ENCODE peak calls at places on chromosomes 3 and 15, in four cellular contexts. Z is dorsolateral prefrontal cortex, M is endothelial cell, S is HCT116. E is an unnamed sample.

GRCh38 chr15:67148196-67148701 is 82.8 kb downstream of the SMAD3 start:
- DNase-seq in Z (no peak), M (no peak), S (no peak), E (no peak)

GRCh38 chr3:130516645-130517512 is at the start of gene COL6A6:
- DNase-seq in Z (no peak), M (peak), S (no peak), E (no peak)

GRCh38 chr15:76839173-76839572 is 66.0 kb downstream of the SCAPER start:
- DNase-seq in Z (no peak), M (no peak), S (no peak), E (no peak)

GRCh38 chr3:183434992-183435391 is 6.6 kb upstream of the MCF2L2 start:
- DNase-seq in Z (no peak), M (no peak), S (no peak), E (no peak)

GRCh38 chr3:119433613-119434325 is 29.6 kb downstream of the TMEM39A start:
- DNase-seq in Z (no peak), M (no peak), S (no peak), E (no peak)

GRCh38 chr3:159669753-159670152 is 318.9 kb upstream of the IL12A start:
- DNase-seq in Z (no peak), M (no peak), S (no peak), E (no peak)

GRCh38 chr3:31532587-31533168 is at the start of gene STT3B:
- DNase-seq in Z (peak), M (no peak), S (peak), E (no peak)

GRCh38 chr3:174614046-174614445 is 245.1 kb upstream of the NAALADL2 start:
- DNase-seq in Z (no peak), M (no peak), S (no peak), E (no peak)

GRCh38 chr3:113231827-113232253 is 20.5 kb downstream of the BOC start:
- DNase-seq in Z (no peak), M (no peak), S (peak), E (no peak)

GRCh38 chr3:141241248-141242034 is 9.8 kb downstream of the PXYLP1 start:
- DNase-seq in Z (no peak), M (no peak), S (no peak), E (no peak)

GRCh38 chr3:192928720-192929119 is 11.1 kb upstream of the MB21D2 start:
- DNase-seq in Z (no peak), M (no peak), S (no peak), E (no peak)

GRCh38 chr15:90465930-90466567 is 63.7 kb upstream of the CRTC3 start:
- DNase-seq in Z (no peak), M (no peak), S (no peak), E (no peak)

GRCh38 chr15:91316123-91316522 is 216.1 kb downstream of the SV2B start:
- DNase-seq in Z (no peak), M (no peak), S (no peak), E (no peak)

GRCh38 chr3:185215873-185216586 is 37.8 kb downstream of the EHHADH start:
- DNase-seq in Z (no peak), M (no peak), S (no peak), E (no peak)

GRCh38 chr3:169811606-169812123 is 1.0 kb upstream of the LRRIQ4 start:
- DNase-seq in Z (no peak), M (no peak), S (no peak), E (no peak)

GRCh38 chr15:95448531-95449210 is 881.8 kb upstream of the NR2F2 start:
- DNase-seq in Z (no peak), M (no peak), S (no peak), E (no peak)

DNA sequence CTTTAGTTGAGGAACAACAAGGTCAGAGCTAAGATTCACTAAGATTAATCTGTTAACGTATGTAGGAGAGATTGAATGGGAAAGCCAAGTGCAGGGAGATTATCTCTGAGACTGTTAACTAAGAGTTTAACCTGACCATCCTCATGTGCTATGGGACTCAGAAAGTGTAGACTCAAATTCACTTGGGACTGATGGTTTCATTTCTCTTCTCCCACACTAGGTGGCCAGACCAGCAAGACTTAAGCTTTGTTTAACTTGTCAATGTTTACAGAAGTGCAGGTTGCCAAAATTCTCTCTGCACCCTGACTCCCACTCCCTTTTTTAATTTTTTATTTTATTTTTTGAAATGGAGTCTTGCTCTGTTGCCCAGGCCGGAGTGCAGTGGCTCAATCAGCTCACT is 6.3 kb upstream of the HEXA start:
- DNase-seq in Z (no peak), M (no peak), S (no peak), E (no peak)
- TF ChIP-seq CTCF in Z (no peak), M (peak), S (peak), E (no peak)

DNA sequence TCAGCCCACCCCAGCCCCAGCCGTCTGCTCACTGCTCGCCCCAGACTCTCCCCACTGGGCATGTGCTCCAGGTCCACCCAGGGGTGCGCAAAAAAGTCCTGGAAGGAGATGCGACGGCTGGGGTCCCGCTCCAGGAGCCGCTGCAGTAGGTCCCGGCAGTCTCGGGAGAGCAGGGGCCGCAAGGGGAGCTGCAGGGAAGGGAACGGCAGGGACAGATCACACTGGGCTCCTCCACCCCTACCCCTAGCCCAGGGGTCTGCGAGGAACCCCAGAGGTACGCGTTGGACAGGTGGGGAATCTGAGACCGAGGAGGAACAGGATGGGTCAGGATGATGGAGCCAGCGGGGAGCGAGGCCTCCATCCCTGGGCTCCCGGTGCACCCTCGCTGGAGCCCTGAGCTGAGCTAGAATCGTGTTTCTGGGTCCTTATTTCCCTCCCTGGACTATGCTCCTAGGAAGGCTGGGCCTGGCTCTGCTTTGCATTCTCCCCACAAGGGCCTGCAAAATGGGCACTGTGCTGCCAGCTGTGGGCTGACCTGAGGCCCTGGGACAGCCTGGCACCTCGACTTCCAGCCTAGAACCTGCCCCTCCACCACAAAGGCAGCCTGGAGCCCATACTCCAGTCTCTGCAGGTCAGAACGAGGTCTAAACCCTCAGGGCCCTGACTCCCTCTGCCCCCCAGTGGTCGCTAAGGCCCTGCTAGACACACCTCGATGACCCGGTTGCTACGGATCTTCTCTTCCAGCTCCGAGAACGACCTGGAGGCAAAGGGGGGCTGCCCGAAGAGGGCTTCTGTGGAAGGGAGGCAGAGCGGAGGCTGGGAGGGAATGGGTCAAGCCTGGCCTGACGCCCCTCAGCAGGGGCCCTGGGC is 3.2 kb downstream of the ULK3 start:
- DNase-seq in Z (no peak), M (no peak), S (no peak), E (no peak)
- TF ChIP-seq CTCF in Z (no peak), M (no peak), S (peak), E (no peak)

GRCh38 chr3:36957072-36957471 is 12.2 kb upstream of the TRANK1 start:
- DNase-seq in Z (no peak), M (no peak), S (no peak), E (no peak)
- TF ChIP-seq CTCF in Z (no peak), M (peak), S (peak), E (no peak)

GRCh38 chr3:123292321-123293310 is 90.9 kb downstream of the SEC22A start:
- DNase-seq in Z (peak), M (no peak), S (no peak), E (no peak)

GRCh38 chr3:123290107-123290930 is 88.6 kb downstream of the SEC22A start:
- DNase-seq in Z (peak), M (no peak), S (no peak), E (no peak)

GRCh38 chr3:123289336-123290106 is 87.8 kb downstream of the SEC22A start:
- DNase-seq in Z (peak), M (no peak), S (no peak), E (no peak)

GRCh38 chr3:123290962-123291361 is 89.2 kb downstream of the SEC22A start:
- DNase-seq in Z (peak), M (no peak), S (no peak), E (no peak)

DNA sequence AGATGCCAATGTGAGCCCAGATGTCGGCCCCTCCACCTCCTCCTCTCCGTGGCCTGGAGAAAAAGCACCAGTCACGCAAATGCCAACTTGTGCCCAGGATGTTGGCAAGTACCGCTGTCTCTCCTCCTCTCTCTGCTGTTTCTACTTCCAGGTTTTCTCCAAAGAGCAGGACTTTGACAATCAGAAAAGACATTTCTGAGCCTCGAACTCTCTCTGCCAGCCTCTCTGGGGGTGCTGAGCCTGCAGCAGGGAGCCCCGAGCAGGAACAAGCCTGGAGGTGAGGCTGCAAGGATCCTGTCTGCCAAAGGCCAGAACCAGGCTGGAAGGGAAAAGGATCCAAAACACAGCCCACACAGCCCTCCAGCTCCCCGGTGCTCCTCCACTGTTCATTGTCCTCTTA is 89.7 kb downstream of the SEC22A start:
- DNase-seq in Z (no peak), M (no peak), S (no peak), E (no peak)
- TF ChIP-seq CTCF in Z (no peak), M (no peak), S (no peak), E (no peak)

GRCh38 chr15:50944692-50945091 is 36.2 kb downstream of the AP4E1 start:
- DNase-seq in Z (no peak), M (no peak), S (no peak), E (no peak)
- TF ChIP-seq CTCF in Z (no peak), M (no peak), S (no peak), E (no peak)

DNA sequence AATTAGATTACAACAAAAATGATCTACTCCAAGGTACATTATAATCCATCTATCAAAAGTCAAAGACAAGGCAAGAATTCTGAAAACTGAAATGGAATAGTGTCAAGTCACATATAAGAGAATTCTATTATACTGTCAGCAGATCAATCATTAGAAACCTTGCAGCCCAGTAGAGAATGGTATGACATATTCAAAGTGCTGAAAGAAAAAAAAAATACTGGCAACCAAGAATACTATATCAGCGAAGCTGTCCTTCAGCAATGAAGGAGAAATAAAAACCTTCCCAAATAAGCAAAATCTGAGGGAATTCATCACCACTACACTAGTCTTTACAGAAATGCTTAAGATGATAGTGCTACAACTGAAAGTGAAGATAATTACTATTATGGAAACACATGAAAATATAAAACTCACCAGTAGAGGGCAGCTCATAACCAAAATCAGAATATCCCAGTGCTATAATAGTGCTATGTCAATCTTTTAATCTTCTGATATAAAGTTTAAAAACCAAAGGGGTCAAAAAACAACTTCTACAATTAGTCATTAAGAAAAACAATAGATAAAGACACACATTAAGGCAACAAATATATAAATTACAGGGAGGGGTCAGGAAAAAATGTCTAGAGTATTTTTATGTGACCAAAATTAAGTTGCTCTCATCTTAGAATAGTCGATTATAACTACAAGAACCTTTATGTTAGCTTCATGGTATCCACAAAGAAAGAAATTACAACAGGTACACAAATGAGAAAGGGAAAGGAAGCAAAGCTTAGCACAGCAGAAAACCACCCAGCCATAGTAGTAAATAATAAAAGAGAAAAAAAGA is 190.7 kb upstream of the CNTN6 start:
- DNase-seq in Z (no peak), M (no peak), S (no peak), E (no peak)
- TF ChIP-seq CTCF in Z (no peak), M (peak), S (peak), E (no peak)

GRCh38 chr15:70091649-70092461 is 5.9 kb downstream of the TLE3 start:
- DNase-seq in Z (no peak), M (no peak), S (no peak), E (no peak)
- TF ChIP-seq CTCF in Z (no peak), M (no peak), S (no peak), E (no peak)

DNA sequence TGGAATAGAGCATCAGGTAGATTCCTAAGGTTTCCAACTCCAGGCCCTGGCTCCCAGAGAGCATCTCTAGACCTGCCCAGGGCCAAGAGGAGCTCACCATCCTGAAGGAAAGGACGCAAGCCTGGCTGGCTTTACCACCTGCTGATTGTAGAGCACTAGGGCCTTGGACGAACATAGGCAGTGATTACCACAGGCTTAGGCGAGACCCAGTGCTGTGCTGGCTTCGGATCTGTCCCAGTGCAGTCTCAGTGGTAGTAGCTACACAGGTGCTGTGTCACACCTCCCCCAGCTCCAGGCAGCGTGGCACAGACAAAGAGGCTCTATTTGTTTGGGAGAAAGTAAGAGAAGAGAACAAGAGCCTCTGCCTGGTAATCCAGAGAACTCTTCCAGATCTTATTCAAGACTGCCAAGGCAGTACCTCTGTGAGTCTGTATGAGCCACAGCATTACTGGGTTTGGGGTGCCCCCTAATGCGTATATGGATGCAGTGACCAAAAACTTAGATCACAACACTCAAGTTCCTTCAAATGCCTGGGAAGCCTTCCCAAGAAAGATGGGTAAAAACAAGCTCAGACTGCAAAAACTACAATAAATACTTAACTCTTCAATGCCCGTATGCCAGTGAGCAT is 25.4 kb downstream of the ISG20 start:
- DNase-seq in Z (no peak), M (no peak), S (no peak), E (no peak)
- TF ChIP-seq CTCF in Z (peak), M (no peak), S (peak), E (no peak)

E was measured in omental fat pad.